ENCODE peak calls at places on chromosomes 4 and X, in six cellular contexts. Q, D, Z, W, F and P are unnamed samples.

GRCh38 chr4:188370781-188371180 is 231.5 kb downstream of the TRIML1 start:
- DNase-seq in Q (no peak), D (no peak), Z (no peak), W (no peak), F (no peak), P (no peak)

GRCh38 chr4:24991015-24991414 is 39.7 kb downstream of the LGI2 start:
- DNase-seq in Q (no peak), D (no peak), Z (no peak), W (no peak), F (peak; percentile 45), P (no peak)

GRCh38 chr4:178192611-178193010 is 750.4 kb upstream of the AGA start:
- DNase-seq in Q (no peak), D (no peak), Z (no peak), W (no peak), F (no peak), P (no peak)

GRCh38 chr4:55931043-55931442 is 17.7 kb upstream of the CEP135 start:
- DNase-seq in Q (no peak), D (no peak), Z (no peak), W (no peak), F (no peak), P (no peak)

GRCh38 chrX:134599173-134599914 is 58.9 kb downstream of the PLAC1 start:
- DNase-seq in Q (no peak), D (no peak), Z (no peak), W (no peak), F (no peak), P (no peak)

GRCh38 chr4:148618856-148619255 is 176.6 kb upstream of the NR3C2 start:
- DNase-seq in Q (no peak), D (no peak), Z (no peak), W (no peak), F (peak; percentile 10), P (no peak)

GRCh38 chr4:66606215-66606614 is 935.9 kb upstream of the EPHA5 start:
- DNase-seq in Q (no peak), D (no peak), Z (no peak), W (no peak), F (no peak), P (no peak)

GRCh38 chr4:25215506-25215905 is 18.3 kb upstream of the PI4K2B start:
- DNase-seq in Q (no peak), D (no peak), Z (no peak), W (no peak), F (no peak), P (no peak)

GRCh38 chrX:39149761-39150160 is 348.5 kb downstream of the MID1IP1 start:
- DNase-seq in Q (peak; percentile 83), D (peak; percentile 61), Z (peak; percentile 72), W (peak; percentile 84), F (no peak), P (no peak)

GRCh38 chr4:53804719-53805118 is 213.4 kb upstream of the LNX1 start:
- DNase-seq in Q (peak; percentile 66), D (no peak), Z (no peak), W (peak; percentile 65), F (peak; percentile 20), P (no peak)

GRCh38 chr4:122163767-122164166 is 11.6 kb downstream of the BLTP1 start:
- DNase-seq in Q (no peak), D (no peak), Z (no peak), W (no peak), F (no peak), P (no peak)

GRCh38 chr4:53050361-53050774 is 188.3 kb downstream of the RASL11B start:
- DNase-seq in Q (no peak), D (no peak), Z (no peak), W (no peak), F (no peak), P (no peak)

GRCh38 chrX:150774798-150775568 is 81.8 kb downstream of the MTMR1 start:
- DNase-seq in Q (no peak), D (no peak), Z (no peak), W (no peak), F (no peak), P (no peak)

GRCh38 chrX:101395789-101396188 is 5.0 kb downstream of the RPL36A start:
- DNase-seq in Q (no peak), D (no peak), Z (no peak), W (no peak), F (no peak), P (no peak)

GRCh38 chr4:176339936-176340761 is 20.4 kb downstream of the SPCS3 start:
- DNase-seq in Q (no peak), D (no peak), Z (no peak), W (no peak), F (no peak), P (no peak)

GRCh38 chr4:139537292-139537691 is 18.7 kb downstream of the SETD7 start:
- DNase-seq in Q (no peak), D (no peak), Z (no peak), W (no peak), F (no peak), P (no peak)

GRCh38 chr4:160495356-160495755 is 1392.5 kb downstream of the RAPGEF2 start:
- DNase-seq in Q (no peak), D (no peak), Z (no peak), W (no peak), F (no peak), P (no peak)

GRCh38 chr4:177281544-177281943 is 28.1 kb upstream of the NEIL3 start:
- DNase-seq in Q (no peak), D (no peak), Z (no peak), W (no peak), F (no peak), P (no peak)

GRCh38 chrX:31314921-31315320 is 243.1 kb upstream of the FTHL17 start:
- DNase-seq in Q (no peak), D (no peak), Z (no peak), W (no peak), F (no peak), P (no peak)

GRCh38 chrX:44071847-44072545 is 98.8 kb upstream of the NDP start:
- DNase-seq in Q (no peak), D (no peak), Z (no peak), W (no peak), F (peak; percentile 79), P (no peak)

GRCh38 chr4:57504139-57504538 is 394.0 kb upstream of the IGFBP7 start:
- DNase-seq in Q (no peak), D (no peak), Z (no peak), W (no peak), F (no peak), P (no peak)

GRCh38 chr4:15659768-15660394 is 4.7 kb upstream of the FBXL5 start:
- DNase-seq in Q (no peak), D (no peak), Z (no peak), W (no peak), F (peak; percentile 56), P (no peak)

GRCh38 chr4:44806076-44806475 is 79.7 kb upstream of the GNPDA2 start:
- DNase-seq in Q (no peak), D (no peak), Z (no peak), W (no peak), F (no peak), P (no peak)

GRCh38 chrX:131812847-131813825 is 210.0 kb upstream of the STK26 start:
- DNase-seq in Q (no peak), D (no peak), Z (peak; percentile 86), W (no peak), F (no peak), P (no peak)
- TF ChIP-seq CTCF in Q (no peak), D (no peak), Z (no peak), W (peak; percentile 16), F (no peak), P (no peak)

GRCh38 chrX:74922922-74923321 is 2.3 kb downstream of the NEXMIF start:
- DNase-seq in Q (no peak), D (no peak), Z (no peak), W (no peak), F (no peak), P (no peak)
- TF ChIP-seq CTCF in Q (no peak), D (no peak), Z (no peak), W (no peak), F (no peak), P (no peak)

DNA sequence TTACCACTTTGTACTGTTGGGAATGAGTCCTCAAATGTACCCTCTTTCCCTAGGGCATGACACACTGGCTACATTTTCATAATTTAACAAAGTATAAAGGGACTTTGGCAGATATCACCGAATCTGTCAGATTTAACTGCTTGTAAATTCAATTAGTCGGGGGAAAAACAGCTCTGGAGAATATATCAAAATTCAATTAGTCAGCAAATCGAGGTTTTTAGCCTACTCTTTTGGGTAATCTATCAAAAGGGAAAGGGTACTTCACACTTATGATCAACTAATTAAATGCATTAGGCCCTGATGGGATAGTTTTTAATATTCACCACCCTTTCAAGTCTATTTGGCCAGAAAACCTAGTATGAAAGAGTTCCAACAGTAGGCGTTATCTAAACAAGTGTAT is 141.0 kb downstream of the IL1RAPL2 start:
- DNase-seq in Q (no peak), D (no peak), Z (no peak), W (no peak), F (no peak), P (no peak)
- TF ChIP-seq CTCF in Q (no peak), D (no peak), Z (no peak), W (no peak), F (no peak), P (no peak)

DNA sequence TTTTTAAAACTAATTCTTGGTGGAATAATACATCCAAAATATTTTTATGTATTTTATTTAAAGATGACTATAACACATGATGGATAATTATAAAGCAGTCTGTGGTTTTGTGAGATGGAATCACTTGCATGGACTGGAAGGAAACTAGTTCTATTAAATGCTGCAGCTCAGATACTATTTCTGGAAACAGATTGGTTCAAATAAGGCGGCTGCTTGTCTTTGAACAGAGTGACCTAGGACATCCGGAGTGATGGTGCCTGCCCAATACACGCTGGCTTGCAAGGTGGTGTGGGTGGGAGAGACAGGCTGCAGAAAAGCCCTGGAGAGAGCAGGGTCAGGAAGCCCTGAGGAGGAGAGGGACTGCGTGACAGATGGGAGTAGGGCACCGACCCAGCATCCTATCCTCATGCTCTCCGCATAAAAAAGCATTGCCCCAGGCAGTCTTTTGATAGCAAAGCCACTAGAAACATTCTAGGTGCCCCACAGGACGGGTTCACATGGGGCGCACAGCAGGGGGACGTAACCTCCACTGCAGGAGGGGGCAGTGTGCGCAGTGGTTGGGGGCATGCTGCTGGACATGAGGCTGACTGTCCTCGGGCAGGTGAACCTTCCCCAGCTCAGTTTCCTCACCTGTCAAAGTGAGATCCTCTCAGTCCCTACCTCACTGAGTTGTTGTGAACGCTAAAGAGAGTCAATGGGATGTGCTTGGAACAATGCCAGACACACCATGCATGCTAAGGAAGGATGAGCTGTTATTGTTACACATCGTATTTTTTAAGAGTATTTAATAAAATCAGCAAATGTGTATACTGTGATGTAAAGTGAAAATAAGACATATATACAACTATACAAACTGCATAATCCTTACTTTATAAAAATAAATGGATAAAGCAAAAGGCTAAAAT is 71.3 kb downstream of the EVC2 start:
- DNase-seq in Q (no peak), D (no peak), Z (no peak), W (no peak), F (no peak), P (no peak)
- TF ChIP-seq CTCF in Q (no peak), D (no peak), Z (no peak), W (no peak), F (no peak), P (no peak)

GRCh38 chr4:114180481-114180880 is 201.0 kb upstream of the ARSJ start:
- DNase-seq in Q (peak; percentile 61), D (peak; percentile 35), Z (no peak), W (no peak), F (peak; percentile 5), P (no peak)
- TF ChIP-seq CTCF in Q (peak; percentile 74), D (peak; percentile 54), Z (peak; percentile 36), W (peak; percentile 36), F (peak; percentile 53), P (peak; percentile 88)